ENCODE peak calls at places on chromosome 14, in four cellular contexts. Y is left cardiac atrium, G is A549, S is endodermal cell. F is an unnamed sample.

GRCh38 chr14:76117789-76118188 is 33.9 kb upstream of the GPATCH2L start:
- DNase-seq in Y (no peak), G (no peak), S (no peak), F (no peak)

GRCh38 chr14:77582511-77582910 is 33.9 kb downstream of the SPTLC2 start:
- DNase-seq in Y (no peak), G (no peak), S (no peak), F (no peak)

GRCh38 chr14:33765251-33765650 is 185.6 kb downstream of the EGLN3 start:
- DNase-seq in Y (peak; percentile 27), G (no peak), S (peak; percentile 88), F (no peak)

GRCh38 chr14:45198551-45198950 is 54.5 kb downstream of the MIS18BP1 start:
- DNase-seq in Y (no peak), G (no peak), S (no peak), F (no peak)

GRCh38 chr14:55800443-55800842 is 220.4 kb downstream of the KTN1 start:
- DNase-seq in Y (no peak), G (no peak), S (no peak), F (no peak)

GRCh38 chr14:69500096-69500495 is 15.6 kb downstream of the PLEKHD1 start:
- DNase-seq in Y (no peak), G (no peak), S (no peak), F (no peak)

GRCh38 chr14:31529053-31529452 is 32.2 kb upstream of the NUBPL start:
- DNase-seq in Y (no peak), G (no peak), S (no peak), F (no peak)

GRCh38 chr14:65798216-65798615 is 385.7 kb downstream of the FUT8 start:
- DNase-seq in Y (no peak), G (no peak), S (no peak), F (no peak)

GRCh38 chr14:68349900-68350323 is 443.0 kb downstream of the ZFP36L1 start:
- DNase-seq in Y (no peak), G (no peak), S (no peak), F (no peak)

F was measured in sciatic nerve.